ENCODE peak calls at places on chromosomes 3 and 15, in five cellular contexts. H is left lung, C is uterus, J is HepG2, D is cardiac muscle cell. Q is an unnamed sample.

GRCh38 chr3:64360261-64360660 is 135.0 kb upstream of the PRICKLE2 start:
- DNase-seq in C (no peak), H (no peak), D (no peak), J (no peak), Q (no peak)

GRCh38 chr3:120420360-120420759 is 30.4 kb downstream of the FSTL1 start:
- DNase-seq in D (no peak), J (no peak), C (no peak), H (no peak), Q (no peak)

GRCh38 chr3:89617706-89618105 is 510.3 kb downstream of the EPHA3 start:
- DNase-seq in H (no peak), D (peak), J (no peak), C (no peak), Q (no peak)

GRCh38 chr3:346186-346585 is 149.6 kb downstream of the CHL1 start:
- DNase-seq in C (no peak), H (no peak), D (no peak), J (no peak), Q (no peak)

GRCh38 chr3:157921767-157922166 is 184.5 kb downstream of the SHOX2 start:
- DNase-seq in C (no peak), D (no peak), H (no peak), J (no peak), Q (no peak)

GRCh38 chr3:183825380-183826161 is at the start of gene MAP6D1:
- DNase-seq in C (no peak), H (no peak), D (peak), J (no peak), Q (peak)

GRCh38 chr3:87145553-87145952 is 81.6 kb upstream of the CHMP2B start:
- DNase-seq in J (peak), D (peak), H (no peak), C (no peak), Q (no peak)

GRCh38 chr3:16289144-16289889 is 24.3 kb downstream of the OXNAD1 start:
- DNase-seq in H (no peak), C (no peak), J (no peak), D (peak), Q (no peak)

GRCh38 chr3:76307556-76307955 is 522.2 kb upstream of the ZNF717 start:
- DNase-seq in C (no peak), J (no peak), H (no peak), D (no peak), Q (no peak)

GRCh38 chr3:154552338-154552737 is 122.3 kb upstream of the GPR149 start:
- DNase-seq in J (peak), C (no peak), D (no peak), H (no peak), Q (no peak)

GRCh38 chr15:36907295-36907694 is 193.1 kb downstream of the MEIS2 start:
- DNase-seq in C (no peak), H (no peak), J (no peak), D (no peak), Q (no peak)

GRCh38 chr3:128555098-128555825 is 62.3 kb upstream of the GATA2 start:
- DNase-seq in J (no peak), H (no peak), D (no peak), C (peak), Q (peak)

GRCh38 chr15:38072007-38072506 is 137.6 kb downstream of the TMCO5A start:
- DNase-seq in J (no peak), H (no peak), D (no peak), C (no peak), Q (no peak)
- H3K27ac ChIP-seq in J (peak), H (peak), D (peak), C (peak), Q (peak)

GRCh38 chr15:69344238-69344637 is 45.5 kb downstream of the PAQR5 start:
- DNase-seq in H (no peak), C (no peak), D (no peak), J (no peak), Q (no peak)

GRCh38 chr15:69340243-69340991 is 41.7 kb downstream of the PAQR5 start:
- DNase-seq in H (no peak), D (no peak), C (no peak), J (no peak), Q (no peak)

GRCh38 chr15:69341356-69341755 is 42.6 kb downstream of the PAQR5 start:
- DNase-seq in H (no peak), J (no peak), D (no peak), C (no peak), Q (no peak)

GRCh38 chr15:69343133-69343532 is 44.4 kb downstream of the PAQR5 start:
- DNase-seq in J (no peak), D (no peak), C (no peak), H (no peak), Q (no peak)

GRCh38 chr15:69342460-69343076 is 43.9 kb downstream of the PAQR5 start:
- DNase-seq in C (no peak), J (no peak), D (peak), H (no peak), Q (no peak)
- TF ChIP-seq CTCF in C (no peak), J (no peak), D (no peak), H (no peak), Q (no peak)

DNA sequence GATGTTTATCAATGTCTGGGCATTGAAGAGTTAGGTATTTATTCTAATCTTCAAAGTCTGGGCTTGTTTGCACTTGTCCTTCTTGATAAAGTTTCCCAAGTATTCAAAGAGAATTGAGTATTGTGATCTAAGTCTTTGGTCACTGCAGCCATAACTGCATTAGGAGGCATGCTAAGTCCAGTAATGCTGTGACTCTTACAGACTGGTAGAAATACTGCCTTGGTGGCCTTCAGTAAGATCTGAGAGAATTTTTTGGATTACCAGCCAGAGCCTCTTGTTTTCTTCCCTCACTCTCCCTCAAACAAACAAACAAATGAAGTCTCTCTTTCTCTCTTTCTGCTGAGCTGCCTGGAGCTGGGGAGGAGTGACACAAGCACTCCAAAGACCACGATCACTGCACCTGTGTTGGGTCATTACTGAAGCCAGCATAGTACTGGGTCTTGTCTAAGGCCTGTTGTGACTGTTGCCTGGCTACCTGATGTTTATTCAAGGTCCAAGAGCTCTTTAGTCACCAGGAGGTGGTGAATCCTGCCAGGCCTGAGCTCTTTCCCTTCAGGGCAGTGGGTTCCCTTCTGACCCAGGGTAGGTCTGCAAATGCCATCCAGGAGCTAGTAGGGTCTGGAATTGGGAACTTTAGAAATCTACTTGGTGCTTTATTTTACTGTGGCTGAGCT is 14.8 kb upstream of the RBP2 start:
- DNase-seq in D (no peak), H (no peak), C (no peak), J (peak), Q (no peak)
- H3K27ac ChIP-seq in D (no peak), H (no peak), C (no peak), J (no peak), Q (no peak)

DNA sequence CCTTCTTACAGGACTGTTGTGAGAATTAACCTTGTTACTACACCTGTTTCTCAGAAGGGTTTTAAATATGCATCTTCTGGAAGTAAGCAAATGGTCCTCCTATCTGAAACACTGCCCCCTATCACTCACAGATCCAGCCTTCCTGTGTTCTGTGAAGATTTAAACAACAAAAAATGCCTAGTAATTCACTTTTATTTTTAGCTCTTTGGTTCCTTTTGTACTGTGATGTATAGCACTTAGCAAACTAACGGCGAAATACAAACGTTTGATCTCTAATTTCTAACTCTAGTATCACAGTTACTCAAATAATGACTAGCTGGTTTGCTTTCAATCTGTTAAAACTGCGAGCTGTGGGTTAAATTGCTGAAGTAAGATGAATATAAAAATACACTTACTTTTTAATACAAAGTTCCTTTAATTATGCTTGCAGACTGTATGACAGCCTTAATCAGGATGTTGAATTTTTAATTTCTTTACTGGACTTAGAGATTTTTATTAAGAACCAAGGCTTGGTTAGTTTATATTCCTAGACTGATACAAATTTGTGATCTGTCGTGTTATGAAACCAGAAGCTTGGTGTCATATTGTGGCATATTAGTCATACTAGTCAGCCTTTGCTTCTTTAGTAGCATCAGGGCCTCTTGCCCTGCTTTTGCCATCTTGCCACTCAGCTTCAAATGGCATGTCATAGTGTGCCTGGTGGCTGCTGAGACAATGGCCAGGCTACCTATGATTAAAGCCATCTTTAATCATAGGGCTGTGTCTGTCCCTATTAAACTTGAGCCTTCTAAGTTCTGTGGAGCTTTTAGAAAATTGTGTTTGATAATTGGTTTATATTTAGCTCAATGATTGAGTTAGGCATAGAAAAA is 9.2 kb downstream of the EIF3J start:
- DNase-seq in D (no peak), J (no peak), H (no peak), C (no peak), Q (no peak)
- TF ChIP-seq CTCF in D (peak), J (peak), H (no peak), C (no peak), Q (no peak)